ENCODE peak calls at places on chromosomes 3 and 15, in four cellular contexts. One of them, this sample, is unnamed.
A peak's percentile ranks its signal among the peaks of the same experiment; 100 is the strongest.

GRCh38 chr3:120568624-120569023 is 27.5 kb upstream of the NDUFB4 start:
- DNase-seq in substantia nigra: no peak
- DNase-seq in RKO: no peak
- DNase-seq in activated CD4-positive, CD25-positive, alpha-beta regulatory T cell treated with anti-CD3 and anti-CD28 coated beads, Interleukin-2, amount 50 U/mL, for 16 hours: no peak
- DNase-seq in this sample: peak; percentile 48

GRCh38 chr15:25184356-25185155 is 229.8 kb downstream of the SNRPN start:
- DNase-seq in activated CD4-positive, CD25-positive, alpha-beta regulatory T cell treated with anti-CD3 and anti-CD28 coated beads, Interleukin-2, amount 50 U/mL, for 16 hours: no peak
- DNase-seq in RKO: no peak
- DNase-seq in substantia nigra: no peak
- DNase-seq in this sample: no peak

GRCh38 chr3:189349772-189350171 is 178.0 kb downstream of the TPRG1 start:
- DNase-seq in RKO: no peak
- DNase-seq in substantia nigra: no peak
- DNase-seq in activated CD4-positive, CD25-positive, alpha-beta regulatory T cell treated with anti-CD3 and anti-CD28 coated beads, Interleukin-2, amount 50 U/mL, for 16 hours: no peak
- DNase-seq in this sample: peak; percentile 9

GRCh38 chr3:96843505-96844203 is 29.3 kb downstream of the EPHA6 start:
- DNase-seq in RKO: no peak
- DNase-seq in activated CD4-positive, CD25-positive, alpha-beta regulatory T cell treated with anti-CD3 and anti-CD28 coated beads, Interleukin-2, amount 50 U/mL, for 16 hours: no peak
- DNase-seq in substantia nigra: no peak
- DNase-seq in this sample: no peak

GRCh38 chr3:7574435-7574834 is 713.5 kb downstream of the GRM7 start:
- DNase-seq in activated CD4-positive, CD25-positive, alpha-beta regulatory T cell treated with anti-CD3 and anti-CD28 coated beads, Interleukin-2, amount 50 U/mL, for 16 hours: no peak
- DNase-seq in substantia nigra: no peak
- DNase-seq in RKO: no peak
- DNase-seq in this sample: no peak

GRCh38 chr3:71101014-71101413 is 482.5 kb downstream of the FOXP1 start:
- DNase-seq in activated CD4-positive, CD25-positive, alpha-beta regulatory T cell treated with anti-CD3 and anti-CD28 coated beads, Interleukin-2, amount 50 U/mL, for 16 hours: no peak
- DNase-seq in RKO: peak; percentile 68
- DNase-seq in substantia nigra: no peak
- DNase-seq in this sample: peak; percentile 93

GRCh38 chr15:63880019-63880418 is 46.3 kb upstream of the HERC1 start:
- DNase-seq in substantia nigra: no peak
- DNase-seq in RKO: no peak
- DNase-seq in activated CD4-positive, CD25-positive, alpha-beta regulatory T cell treated with anti-CD3 and anti-CD28 coated beads, Interleukin-2, amount 50 U/mL, for 16 hours: no peak
- DNase-seq in this sample: no peak

GRCh38 chr3:134697830-134698699 is 47.2 kb upstream of the KY start:
- DNase-seq in RKO: no peak
- DNase-seq in activated CD4-positive, CD25-positive, alpha-beta regulatory T cell treated with anti-CD3 and anti-CD28 coated beads, Interleukin-2, amount 50 U/mL, for 16 hours: no peak
- DNase-seq in substantia nigra: no peak
- DNase-seq in this sample: no peak

GRCh38 chr3:84998545-84998944 is 39.8 kb downstream of the CADM2 start:
- DNase-seq in RKO: no peak
- DNase-seq in substantia nigra: no peak
- DNase-seq in activated CD4-positive, CD25-positive, alpha-beta regulatory T cell treated with anti-CD3 and anti-CD28 coated beads, Interleukin-2, amount 50 U/mL, for 16 hours: no peak
- DNase-seq in this sample: no peak

GRCh38 chr3:178597388-178597787 is 61.2 kb downstream of the KCNMB2 start:
- DNase-seq in activated CD4-positive, CD25-positive, alpha-beta regulatory T cell treated with anti-CD3 and anti-CD28 coated beads, Interleukin-2, amount 50 U/mL, for 16 hours: no peak
- DNase-seq in substantia nigra: no peak
- DNase-seq in RKO: no peak
- DNase-seq in this sample: no peak

GRCh38 chr3:105518806-105519418 is 152.2 kb downstream of the ALCAM start:
- DNase-seq in substantia nigra: no peak
- DNase-seq in activated CD4-positive, CD25-positive, alpha-beta regulatory T cell treated with anti-CD3 and anti-CD28 coated beads, Interleukin-2, amount 50 U/mL, for 16 hours: no peak
- DNase-seq in RKO: peak; percentile 79
- DNase-seq in this sample: peak; percentile 81

GRCh38 chr3:194269610-194270145 is 81.5 kb downstream of the CPN2 start:
- DNase-seq in RKO: no peak
- DNase-seq in substantia nigra: peak; percentile 54
- DNase-seq in activated CD4-positive, CD25-positive, alpha-beta regulatory T cell treated with anti-CD3 and anti-CD28 coated beads, Interleukin-2, amount 50 U/mL, for 16 hours: no peak
- DNase-seq in this sample: peak; percentile 15

GRCh38 chr3:98791341-98792325 is 28.5 kb downstream of the ST3GAL6 start:
- DNase-seq in activated CD4-positive, CD25-positive, alpha-beta regulatory T cell treated with anti-CD3 and anti-CD28 coated beads, Interleukin-2, amount 50 U/mL, for 16 hours: no peak
- DNase-seq in substantia nigra: no peak
- DNase-seq in RKO: no peak
- DNase-seq in this sample: peak; percentile 32

GRCh38 chr3:116607205-116607604 is 102.4 kb upstream of the TUSC7 start:
- DNase-seq in substantia nigra: peak; percentile 19
- DNase-seq in activated CD4-positive, CD25-positive, alpha-beta regulatory T cell treated with anti-CD3 and anti-CD28 coated beads, Interleukin-2, amount 50 U/mL, for 16 hours: no peak
- DNase-seq in RKO: no peak
- DNase-seq in this sample: no peak

GRCh38 chr15:74845581-74845980 is 2.6 kb upstream of the ULK3 start:
- DNase-seq in substantia nigra: no peak
- DNase-seq in activated CD4-positive, CD25-positive, alpha-beta regulatory T cell treated with anti-CD3 and anti-CD28 coated beads, Interleukin-2, amount 50 U/mL, for 16 hours: no peak
- DNase-seq in RKO: no peak
- DNase-seq in this sample: no peak

GRCh38 chr3:105119801-105120340 is 246.8 kb upstream of the ALCAM start:
- DNase-seq in substantia nigra: no peak
- DNase-seq in activated CD4-positive, CD25-positive, alpha-beta regulatory T cell treated with anti-CD3 and anti-CD28 coated beads, Interleukin-2, amount 50 U/mL, for 16 hours: no peak
- DNase-seq in RKO: peak; percentile 41
- DNase-seq in this sample: peak; percentile 73

GRCh38 chr3:108838411-108838810 is 15.8 kb downstream of the TRAT1 start:
- DNase-seq in substantia nigra: no peak
- DNase-seq in activated CD4-positive, CD25-positive, alpha-beta regulatory T cell treated with anti-CD3 and anti-CD28 coated beads, Interleukin-2, amount 50 U/mL, for 16 hours: no peak
- DNase-seq in RKO: no peak
- DNase-seq in this sample: no peak

GRCh38 chr3:28915711-28916481 is 365.0 kb upstream of the RBMS3 start:
- DNase-seq in activated CD4-positive, CD25-positive, alpha-beta regulatory T cell treated with anti-CD3 and anti-CD28 coated beads, Interleukin-2, amount 50 U/mL, for 16 hours: no peak
- DNase-seq in substantia nigra: no peak
- DNase-seq in RKO: peak; percentile 12
- DNase-seq in this sample: peak; percentile 78

GRCh38 chr3:159829056-159829995 is 159.3 kb upstream of the IL12A start:
- DNase-seq in substantia nigra: peak; percentile 53
- DNase-seq in RKO: no peak
- DNase-seq in activated CD4-positive, CD25-positive, alpha-beta regulatory T cell treated with anti-CD3 and anti-CD28 coated beads, Interleukin-2, amount 50 U/mL, for 16 hours: no peak
- DNase-seq in this sample: peak; percentile 58

GRCh38 chr3:51681453-51681852 is 10.4 kb downstream of the TEX264 start:
- DNase-seq in activated CD4-positive, CD25-positive, alpha-beta regulatory T cell treated with anti-CD3 and anti-CD28 coated beads, Interleukin-2, amount 50 U/mL, for 16 hours: no peak
- DNase-seq in substantia nigra: no peak
- DNase-seq in RKO: no peak
- DNase-seq in this sample: peak; percentile 47